ENCODE peak calls at places on chromosomes 11 and 22, in nine cellular contexts. One of them, this sample, is unnamed.

GRCh38 chr11:80383655-80384054 is 942.8 kb upstream of the TENM4 start:
- DNase-seq in skeletal muscle cell: no peak
- DNase-seq in midbrain: no peak
- DNase-seq in stimulated activated CD8-positive, alpha-beta memory T cell treated with anti-CD3 and anti-CD28 coated beads, Interleukin-12 subunit alpha, Interleukin-12 subunit beta, amount 100 ng/mL, for 4 hours: no peak
- DNase-seq in stimulated activated CD4-positive, alpha-beta T cell treated with anti-CD3 and anti-CD28 coated beads, TNF-alpha, amount 100 ng/mL, for 48 hours: no peak
- DNase-seq in ELR: no peak
- DNase-seq in brain microvascular endothelial cell: no peak
- DNase-seq in RPMI7951: no peak
- DNase-seq in left colon: peak
- DNase-seq in this sample: no peak

GRCh38 chr11:14251754-14252153 is 107.2 kb downstream of the RRAS2 start:
- DNase-seq in skeletal muscle cell: no peak
- DNase-seq in midbrain: no peak
- DNase-seq in stimulated activated CD8-positive, alpha-beta memory T cell treated with anti-CD3 and anti-CD28 coated beads, Interleukin-12 subunit alpha, Interleukin-12 subunit beta, amount 100 ng/mL, for 4 hours: no peak
- DNase-seq in stimulated activated CD4-positive, alpha-beta T cell treated with anti-CD3 and anti-CD28 coated beads, TNF-alpha, amount 100 ng/mL, for 48 hours: no peak
- DNase-seq in ELR: no peak
- DNase-seq in brain microvascular endothelial cell: no peak
- DNase-seq in RPMI7951: no peak
- DNase-seq in left colon: no peak
- DNase-seq in this sample: no peak

GRCh38 chr11:10324474-10324873 is 19.6 kb downstream of the ADM start:
- DNase-seq in skeletal muscle cell: no peak
- DNase-seq in midbrain: no peak
- DNase-seq in stimulated activated CD8-positive, alpha-beta memory T cell treated with anti-CD3 and anti-CD28 coated beads, Interleukin-12 subunit alpha, Interleukin-12 subunit beta, amount 100 ng/mL, for 4 hours: no peak
- DNase-seq in stimulated activated CD4-positive, alpha-beta T cell treated with anti-CD3 and anti-CD28 coated beads, TNF-alpha, amount 100 ng/mL, for 48 hours: no peak
- DNase-seq in ELR: no peak
- DNase-seq in brain microvascular endothelial cell: no peak
- DNase-seq in RPMI7951: no peak
- DNase-seq in left colon: no peak
- DNase-seq in this sample: no peak

GRCh38 chr11:74754507-74755255 is 6.0 kb downstream of the RNF169 start:
- DNase-seq in skeletal muscle cell: peak
- DNase-seq in midbrain: no peak
- DNase-seq in stimulated activated CD8-positive, alpha-beta memory T cell treated with anti-CD3 and anti-CD28 coated beads, Interleukin-12 subunit alpha, Interleukin-12 subunit beta, amount 100 ng/mL, for 4 hours: no peak
- DNase-seq in stimulated activated CD4-positive, alpha-beta T cell treated with anti-CD3 and anti-CD28 coated beads, TNF-alpha, amount 100 ng/mL, for 48 hours: no peak
- DNase-seq in ELR: peak
- DNase-seq in brain microvascular endothelial cell: peak
- DNase-seq in RPMI7951: peak
- DNase-seq in left colon: no peak
- DNase-seq in this sample: no peak

GRCh38 chr22:30858976-30859713 is 109.4 kb downstream of the MORC2 start:
- DNase-seq in skeletal muscle cell: no peak
- DNase-seq in midbrain: no peak
- DNase-seq in stimulated activated CD8-positive, alpha-beta memory T cell treated with anti-CD3 and anti-CD28 coated beads, Interleukin-12 subunit alpha, Interleukin-12 subunit beta, amount 100 ng/mL, for 4 hours: no peak
- DNase-seq in stimulated activated CD4-positive, alpha-beta T cell treated with anti-CD3 and anti-CD28 coated beads, TNF-alpha, amount 100 ng/mL, for 48 hours: no peak
- DNase-seq in ELR: no peak
- DNase-seq in brain microvascular endothelial cell: no peak
- DNase-seq in RPMI7951: no peak
- DNase-seq in left colon: peak
- DNase-seq in this sample: no peak

GRCh38 chr11:31964181-31964580 is 126.7 kb upstream of the RCN1 start:
- DNase-seq in skeletal muscle cell: no peak
- DNase-seq in midbrain: no peak
- DNase-seq in stimulated activated CD8-positive, alpha-beta memory T cell treated with anti-CD3 and anti-CD28 coated beads, Interleukin-12 subunit alpha, Interleukin-12 subunit beta, amount 100 ng/mL, for 4 hours: no peak
- DNase-seq in stimulated activated CD4-positive, alpha-beta T cell treated with anti-CD3 and anti-CD28 coated beads, TNF-alpha, amount 100 ng/mL, for 48 hours: no peak
- DNase-seq in ELR: no peak
- DNase-seq in brain microvascular endothelial cell: no peak
- DNase-seq in RPMI7951: no peak
- DNase-seq in left colon: no peak
- DNase-seq in this sample: no peak

GRCh38 chr11:113644605-113645004 is 61.5 kb downstream of the TMPRSS5 start:
- DNase-seq in skeletal muscle cell: no peak
- DNase-seq in midbrain: no peak
- DNase-seq in stimulated activated CD8-positive, alpha-beta memory T cell treated with anti-CD3 and anti-CD28 coated beads, Interleukin-12 subunit alpha, Interleukin-12 subunit beta, amount 100 ng/mL, for 4 hours: no peak
- DNase-seq in stimulated activated CD4-positive, alpha-beta T cell treated with anti-CD3 and anti-CD28 coated beads, TNF-alpha, amount 100 ng/mL, for 48 hours: no peak
- DNase-seq in ELR: no peak
- DNase-seq in brain microvascular endothelial cell: no peak
- DNase-seq in RPMI7951: no peak
- DNase-seq in left colon: no peak
- DNase-seq in this sample: no peak

GRCh38 chr11:126061707-126062678 is 673 bp downstream of the CDON start:
- DNase-seq in skeletal muscle cell: no peak
- DNase-seq in midbrain: no peak
- DNase-seq in stimulated activated CD8-positive, alpha-beta memory T cell treated with anti-CD3 and anti-CD28 coated beads, Interleukin-12 subunit alpha, Interleukin-12 subunit beta, amount 100 ng/mL, for 4 hours: peak
- DNase-seq in stimulated activated CD4-positive, alpha-beta T cell treated with anti-CD3 and anti-CD28 coated beads, TNF-alpha, amount 100 ng/mL, for 48 hours: peak
- DNase-seq in ELR: peak
- DNase-seq in brain microvascular endothelial cell: no peak
- DNase-seq in RPMI7951: peak
- DNase-seq in left colon: peak
- DNase-seq in this sample: no peak

GRCh38 chr22:46684706-46685105 is 53.3 kb downstream of the CERK start:
- DNase-seq in skeletal muscle cell: no peak
- DNase-seq in midbrain: no peak
- DNase-seq in stimulated activated CD8-positive, alpha-beta memory T cell treated with anti-CD3 and anti-CD28 coated beads, Interleukin-12 subunit alpha, Interleukin-12 subunit beta, amount 100 ng/mL, for 4 hours: no peak
- DNase-seq in stimulated activated CD4-positive, alpha-beta T cell treated with anti-CD3 and anti-CD28 coated beads, TNF-alpha, amount 100 ng/mL, for 48 hours: no peak
- DNase-seq in ELR: no peak
- DNase-seq in brain microvascular endothelial cell: no peak
- DNase-seq in RPMI7951: no peak
- DNase-seq in left colon: no peak
- DNase-seq in this sample: no peak

GRCh38 chr11:13339196-13340153 is 61.9 kb downstream of the BMAL1 start:
- DNase-seq in skeletal muscle cell: peak
- DNase-seq in midbrain: no peak
- DNase-seq in stimulated activated CD8-positive, alpha-beta memory T cell treated with anti-CD3 and anti-CD28 coated beads, Interleukin-12 subunit alpha, Interleukin-12 subunit beta, amount 100 ng/mL, for 4 hours: no peak
- DNase-seq in stimulated activated CD4-positive, alpha-beta T cell treated with anti-CD3 and anti-CD28 coated beads, TNF-alpha, amount 100 ng/mL, for 48 hours: no peak
- DNase-seq in ELR: peak
- DNase-seq in brain microvascular endothelial cell: peak
- DNase-seq in RPMI7951: peak
- DNase-seq in left colon: no peak
- DNase-seq in this sample: no peak

GRCh38 chr11:79007811-79008294 is 433.0 kb downstream of the TENM4 start:
- DNase-seq in skeletal muscle cell: no peak
- DNase-seq in midbrain: no peak
- DNase-seq in stimulated activated CD8-positive, alpha-beta memory T cell treated with anti-CD3 and anti-CD28 coated beads, Interleukin-12 subunit alpha, Interleukin-12 subunit beta, amount 100 ng/mL, for 4 hours: no peak
- DNase-seq in stimulated activated CD4-positive, alpha-beta T cell treated with anti-CD3 and anti-CD28 coated beads, TNF-alpha, amount 100 ng/mL, for 48 hours: no peak
- DNase-seq in ELR: no peak
- DNase-seq in brain microvascular endothelial cell: no peak
- DNase-seq in RPMI7951: no peak
- DNase-seq in left colon: no peak
- DNase-seq in this sample: no peak

GRCh38 chr22:24302591-24302990 is 32.0 kb downstream of the SPECC1L start:
- DNase-seq in skeletal muscle cell: no peak
- DNase-seq in midbrain: no peak
- DNase-seq in stimulated activated CD8-positive, alpha-beta memory T cell treated with anti-CD3 and anti-CD28 coated beads, Interleukin-12 subunit alpha, Interleukin-12 subunit beta, amount 100 ng/mL, for 4 hours: no peak
- DNase-seq in stimulated activated CD4-positive, alpha-beta T cell treated with anti-CD3 and anti-CD28 coated beads, TNF-alpha, amount 100 ng/mL, for 48 hours: no peak
- DNase-seq in ELR: no peak
- DNase-seq in brain microvascular endothelial cell: no peak
- DNase-seq in RPMI7951: no peak
- DNase-seq in left colon: no peak
- DNase-seq in this sample: no peak